ENCODE peak calls at places on chromosomes 6 and 20, in seven cellular contexts. P, E, M, N, U, Q and B are unnamed samples.
A peak's percentile ranks its signal among the peaks of the same experiment; 100 is the strongest.

GRCh38 chr20:32458061-32458836 is 100.1 kb downstream of the ASXL1 start:
- DNase-seq in U (no peak), N (no peak), E (no peak), M (no peak), Q (no peak), P (no peak), B (no peak)

GRCh38 chr6:39891976-39892375 is 42.3 kb downstream of the MOCS1 start:
- DNase-seq in M (no peak), Q (no peak), P (no peak), E (no peak), U (no peak), N (no peak), B (no peak)

GRCh38 chr20:61722146-61722678 is 343.5 kb downstream of the TAF4 start:
- DNase-seq in N (no peak), E (no peak), Q (no peak), P (no peak), U (no peak), M (no peak), B (no peak)

GRCh38 chr6:24078200-24078599 is 47.8 kb upstream of the NRSN1 start:
- DNase-seq in E (no peak), U (no peak), P (no peak), N (no peak), M (no peak), Q (no peak), B (no peak)

GRCh38 chr6:51753635-51754034 is 333.8 kb downstream of the PKHD1 start:
- DNase-seq in P (peak; percentile 18), U (no peak), M (peak; percentile 3), N (no peak), E (no peak), Q (no peak), B (no peak)

GRCh38 chr6:158663465-158664167 is 13.8 kb downstream of the SYTL3 start:
- DNase-seq in E (no peak), Q (no peak), U (no peak), P (no peak), M (no peak), N (no peak), B (no peak)

GRCh38 chr20:56393133-56393472 is 658 bp downstream of the CSTF1 start:
- DNase-seq in U (no peak), E (peak; percentile 7), M (no peak), Q (no peak), N (no peak), P (no peak), B (no peak)

GRCh38 chr6:30960907-30961673 is 20.3 kb downstream of the MUCL3 start:
- DNase-seq in M (peak; percentile 50), E (no peak), N (no peak), P (no peak), U (no peak), Q (no peak), B (no peak)

DNA sequence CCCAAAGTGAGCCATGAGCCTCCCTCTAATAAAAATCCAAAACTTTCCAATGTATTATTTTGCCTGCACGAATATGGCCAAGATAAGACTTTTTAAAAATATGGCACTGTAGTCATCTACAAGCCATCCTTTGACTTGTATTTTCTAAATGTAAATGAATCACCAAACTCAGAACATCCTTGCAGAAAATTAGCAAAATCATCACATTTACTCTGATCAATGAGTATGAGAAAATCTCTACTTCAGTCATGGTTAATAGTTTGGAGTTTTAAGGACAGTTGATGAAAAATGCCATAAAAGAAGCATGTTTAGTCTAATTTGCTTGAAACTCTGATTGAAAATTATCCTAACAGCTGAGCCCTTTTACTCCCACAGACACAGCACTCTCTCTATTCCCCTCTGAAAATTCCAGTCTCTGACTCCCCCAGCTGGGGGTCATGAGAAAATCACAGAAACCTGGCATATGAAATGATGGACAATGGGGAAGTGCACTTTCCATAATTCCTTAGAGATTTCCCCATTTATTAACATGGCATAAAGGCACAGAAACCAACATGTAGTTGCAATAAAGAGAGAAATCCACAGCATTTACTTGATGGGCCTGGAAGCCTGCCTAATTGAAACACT is 214.1 kb downstream of the WDR27 start:
- DNase-seq in E (no peak), P (no peak), U (no peak), N (peak; percentile 26), Q (no peak), M (no peak), B (no peak)
- TF ChIP-seq CTCF in E (no peak), P (peak; percentile 35), U (no peak), N (peak; percentile 49), Q (no peak), M (peak; percentile 26), B (peak; percentile 37)

DNA sequence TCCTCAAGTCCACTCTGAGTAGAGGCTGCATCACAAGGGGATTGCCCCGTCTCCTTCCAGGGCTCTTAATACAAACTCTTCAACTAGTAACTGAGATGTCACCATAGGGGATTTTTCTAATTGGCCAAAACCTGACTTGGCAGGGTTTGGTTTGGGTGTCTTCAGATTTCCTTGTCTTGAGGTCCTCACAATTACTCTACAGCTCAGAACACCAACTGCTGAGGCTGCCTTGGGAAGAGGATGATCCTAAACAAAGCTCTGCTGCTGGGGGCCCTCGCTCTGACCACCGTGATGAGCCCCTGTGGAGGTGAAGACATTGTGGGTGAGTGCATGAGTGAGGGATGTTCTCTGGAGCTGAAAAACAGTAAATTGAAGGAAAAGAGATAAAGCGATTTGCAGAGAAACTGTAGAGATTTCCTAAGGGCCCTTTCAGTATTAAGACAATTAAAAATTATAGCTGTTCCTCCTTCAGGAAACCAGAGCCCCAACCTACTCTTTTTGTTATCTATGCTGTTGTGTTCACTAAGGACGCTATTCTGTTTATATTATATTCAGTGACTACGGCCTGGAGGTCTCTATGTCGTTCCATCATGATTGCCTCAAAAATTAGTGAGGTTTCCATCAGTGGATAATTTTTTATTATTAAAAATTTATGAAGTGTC is at the start of gene HLA-DQA1:
- DNase-seq in P (no peak), U (no peak), N (no peak), E (no peak), M (no peak), Q (peak; percentile 25), B (no peak)
- TF ChIP-seq POLR2A in P (no peak), U (no peak), N (no peak), E (no peak), M (no peak), Q (peak; percentile 44), B (no peak)

GRCh38 chr6:70380259-70380658 is 33.0 kb upstream of the FAM135A start:
- DNase-seq in E (no peak), M (no peak), Q (no peak), P (no peak), N (no peak), U (no peak), B (no peak)
- TF ChIP-seq CTCF in E (no peak), M (no peak), Q (no peak), P (no peak), N (no peak), U (no peak), B (no peak)

GRCh38 chr6:139028242-139028657 is 295 bp upstream of the ABRACL start:
- DNase-seq in N (no peak), E (no peak), M (no peak), Q (peak; percentile 17), P (no peak), U (no peak), B (no peak)

GRCh38 chr6:139029470-139030210 is 1.1 kb downstream of the ABRACL start:
- DNase-seq in E (peak; percentile 37), U (no peak), Q (peak; percentile 49), N (peak; percentile 70), P (peak; percentile 61), M (no peak), B (peak; percentile 54)

GRCh38 chr6:139030211-139030530 is 1.6 kb downstream of the ABRACL start:
- DNase-seq in P (no peak), N (no peak), U (no peak), M (no peak), E (no peak), Q (no peak), B (no peak)

GRCh38 chr6:139027620-139028182 is 844 bp upstream of the ABRACL start:
- DNase-seq in Q (no peak), P (no peak), N (no peak), E (no peak), U (no peak), M (no peak), B (no peak)

DNA sequence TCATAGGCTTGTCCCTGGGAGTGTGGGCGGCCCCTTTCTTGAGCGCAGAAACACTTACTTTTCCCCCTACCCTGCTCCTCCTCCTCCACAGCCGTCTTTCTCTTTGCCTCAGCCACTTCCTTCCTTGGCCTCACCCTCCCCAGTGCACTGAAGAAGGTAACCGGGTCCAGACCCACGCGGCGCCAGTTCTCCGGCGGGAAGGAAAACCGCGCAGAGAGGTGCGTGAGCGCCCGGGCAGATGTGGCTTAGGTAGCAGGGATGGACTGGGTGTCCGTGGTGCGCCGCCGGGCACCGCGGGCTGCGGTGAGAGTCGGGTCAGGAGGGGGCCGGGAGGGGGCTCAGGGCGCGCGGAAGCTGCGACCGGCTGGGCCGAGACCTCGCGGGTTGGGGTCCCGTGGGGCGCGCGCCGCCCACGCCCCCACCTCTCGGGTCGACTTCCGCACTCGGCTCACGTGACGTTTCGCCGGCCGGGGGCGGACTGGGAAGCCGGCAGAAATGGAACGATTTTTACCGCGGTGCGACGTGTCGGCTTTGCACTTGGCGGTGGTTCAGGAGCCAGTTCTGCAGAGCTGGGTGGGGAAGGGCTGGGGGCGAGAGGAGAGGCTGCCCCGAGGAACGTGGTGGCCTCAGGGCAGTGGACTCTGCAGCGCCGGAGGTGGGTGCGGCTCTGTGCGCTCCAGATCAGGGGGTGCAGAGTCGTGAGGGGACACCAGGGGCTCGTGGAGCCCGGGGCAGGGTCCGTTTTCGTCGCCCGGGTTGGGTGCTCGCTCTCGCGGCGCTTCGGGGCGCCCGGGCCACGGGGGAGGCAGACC is at the start of gene ABRACL:
- DNase-seq in P (peak; percentile 72), N (peak; percentile 56), Q (peak; percentile 36), M (no peak), U (peak; percentile 67), E (peak; percentile 63), B (peak; percentile 58)
- TF ChIP-seq POLR2A in P (no peak), N (no peak), Q (peak; percentile 21), M (no peak), U (no peak), E (peak; percentile 5), B (no peak)

GRCh38 chr20:8335796-8336195 is 203.7 kb downstream of the PLCB1 start:
- DNase-seq in U (no peak), E (no peak), M (no peak), Q (no peak), P (no peak), N (no peak), B (no peak)
- TF ChIP-seq CTCF in U (no peak), E (no peak), M (no peak), Q (no peak), P (no peak), N (no peak), B (no peak)

GRCh38 chr20:50294164-50295088 is 103.8 kb downstream of the CEBPB start:
- DNase-seq in E (peak; percentile 57), Q (no peak), P (no peak), U (no peak), N (no peak), M (peak; percentile 53), B (no peak)

GRCh38 chr20:50291428-50292323 is 101.0 kb downstream of the CEBPB start:
- DNase-seq in Q (no peak), P (no peak), N (no peak), U (no peak), E (no peak), M (no peak), B (no peak)

GRCh38 chr20:50290815-50291214 is 100.2 kb downstream of the CEBPB start:
- DNase-seq in N (no peak), P (no peak), U (no peak), E (no peak), M (no peak), Q (no peak), B (no peak)

GRCh38 chr20:50293244-50294139 is 102.9 kb downstream of the CEBPB start:
- DNase-seq in Q (no peak), E (no peak), M (no peak), N (no peak), P (no peak), U (no peak), B (no peak)

GRCh38 chr20:50292324-50293243 is 102.0 kb downstream of the CEBPB start:
- DNase-seq in E (peak; percentile 97), U (peak; percentile 89), N (peak; percentile 98), P (peak; percentile 88), M (peak; percentile 97), Q (peak; percentile 97), B (peak; percentile 98)
- TF ChIP-seq POLR2A in E (no peak), U (no peak), N (peak; percentile 42), P (no peak), M (no peak), Q (peak; percentile 58), B (no peak)